ENCODE peak calls at places on chromosomes 6 and 20, in eight cellular contexts. One of them, this sample, is unnamed.

GRCh38 chr6:69005194-69005593 is 370.1 kb downstream of the ADGRB3 start:
- DNase-seq in activated naive CD8-positive, alpha-beta T cell treated with anti-CD3 and anti-CD28 coated beads for 36 hours: no peak
- DNase-seq in stimulated activated CD4-positive, alpha-beta T cell treated with anti-CD3 and anti-CD28 coated beads, Interleukin-1b, Interleukin-23, amount 100 ng/mL, for 1 hour: no peak
- DNase-seq in naive B cell: no peak
- DNase-seq in NCI-H2029: no peak
- DNase-seq in HFF-Myc: no peak
- DNase-seq in stimulated activated naive CD4-positive, alpha-beta T cell: no peak
- DNase-seq in midbrain: no peak
- DNase-seq in this sample: no peak

GRCh38 chr20:17531537-17532025 is 402 bp upstream of the BFSP1 start:
- DNase-seq in midbrain: no peak
- DNase-seq in stimulated activated CD4-positive, alpha-beta T cell treated with anti-CD3 and anti-CD28 coated beads, Interleukin-1b, Interleukin-23, amount 100 ng/mL, for 1 hour: no peak
- DNase-seq in stimulated activated naive CD4-positive, alpha-beta T cell: no peak
- DNase-seq in NCI-H2029: no peak
- DNase-seq in naive B cell: no peak
- DNase-seq in activated naive CD8-positive, alpha-beta T cell treated with anti-CD3 and anti-CD28 coated beads for 36 hours: no peak
- DNase-seq in HFF-Myc: no peak
- DNase-seq in this sample: no peak

GRCh38 chr6:25138697-25139051 is 140.5 kb upstream of the CARMIL1 start:
- DNase-seq in stimulated activated naive CD4-positive, alpha-beta T cell: peak
- DNase-seq in NCI-H2029: no peak
- DNase-seq in stimulated activated CD4-positive, alpha-beta T cell treated with anti-CD3 and anti-CD28 coated beads, Interleukin-1b, Interleukin-23, amount 100 ng/mL, for 1 hour: no peak
- DNase-seq in naive B cell: no peak
- DNase-seq in activated naive CD8-positive, alpha-beta T cell treated with anti-CD3 and anti-CD28 coated beads for 36 hours: no peak
- DNase-seq in midbrain: no peak
- DNase-seq in HFF-Myc: no peak
- DNase-seq in this sample: peak

GRCh38 chr6:501891-502601 is 110.5 kb downstream of the IRF4 start:
- DNase-seq in stimulated activated CD4-positive, alpha-beta T cell treated with anti-CD3 and anti-CD28 coated beads, Interleukin-1b, Interleukin-23, amount 100 ng/mL, for 1 hour: peak
- DNase-seq in activated naive CD8-positive, alpha-beta T cell treated with anti-CD3 and anti-CD28 coated beads for 36 hours: peak
- DNase-seq in stimulated activated naive CD4-positive, alpha-beta T cell: peak
- DNase-seq in HFF-Myc: no peak
- DNase-seq in midbrain: no peak
- DNase-seq in NCI-H2029: no peak
- DNase-seq in naive B cell: no peak
- DNase-seq in this sample: no peak

GRCh38 chr6:159800141-159800865 is at the start of gene PNLDC1:
- DNase-seq in HFF-Myc: no peak
- DNase-seq in activated naive CD8-positive, alpha-beta T cell treated with anti-CD3 and anti-CD28 coated beads for 36 hours: no peak
- DNase-seq in naive B cell: no peak
- DNase-seq in midbrain: no peak
- DNase-seq in NCI-H2029: no peak
- DNase-seq in stimulated activated naive CD4-positive, alpha-beta T cell: no peak
- DNase-seq in stimulated activated CD4-positive, alpha-beta T cell treated with anti-CD3 and anti-CD28 coated beads, Interleukin-1b, Interleukin-23, amount 100 ng/mL, for 1 hour: no peak
- DNase-seq in this sample: no peak

GRCh38 chr20:53945478-53945877 is 124.9 kb downstream of the BCAS1 start:
- DNase-seq in naive B cell: no peak
- DNase-seq in midbrain: no peak
- DNase-seq in stimulated activated CD4-positive, alpha-beta T cell treated with anti-CD3 and anti-CD28 coated beads, Interleukin-1b, Interleukin-23, amount 100 ng/mL, for 1 hour: no peak
- DNase-seq in NCI-H2029: no peak
- DNase-seq in activated naive CD8-positive, alpha-beta T cell treated with anti-CD3 and anti-CD28 coated beads for 36 hours: no peak
- DNase-seq in HFF-Myc: no peak
- DNase-seq in stimulated activated naive CD4-positive, alpha-beta T cell: no peak
- DNase-seq in this sample: no peak

GRCh38 chr6:113381957-113382356 is 475.2 kb upstream of the MARCKS start:
- DNase-seq in NCI-H2029: peak
- DNase-seq in naive B cell: peak
- DNase-seq in HFF-Myc: peak
- DNase-seq in activated naive CD8-positive, alpha-beta T cell treated with anti-CD3 and anti-CD28 coated beads for 36 hours: no peak
- DNase-seq in midbrain: no peak
- DNase-seq in stimulated activated naive CD4-positive, alpha-beta T cell: no peak
- DNase-seq in stimulated activated CD4-positive, alpha-beta T cell treated with anti-CD3 and anti-CD28 coated beads, Interleukin-1b, Interleukin-23, amount 100 ng/mL, for 1 hour: no peak
- DNase-seq in this sample: peak

GRCh38 chr20:54043044-54043967 is 27.1 kb downstream of the BCAS1 start:
- DNase-seq in midbrain: no peak
- DNase-seq in stimulated activated CD4-positive, alpha-beta T cell treated with anti-CD3 and anti-CD28 coated beads, Interleukin-1b, Interleukin-23, amount 100 ng/mL, for 1 hour: no peak
- DNase-seq in naive B cell: no peak
- DNase-seq in stimulated activated naive CD4-positive, alpha-beta T cell: no peak
- DNase-seq in HFF-Myc: peak
- DNase-seq in activated naive CD8-positive, alpha-beta T cell treated with anti-CD3 and anti-CD28 coated beads for 36 hours: no peak
- DNase-seq in NCI-H2029: no peak
- DNase-seq in this sample: peak

GRCh38 chr6:104784884-104785283 is 74.8 kb downstream of the HACE1 start:
- DNase-seq in HFF-Myc: peak
- DNase-seq in stimulated activated naive CD4-positive, alpha-beta T cell: no peak
- DNase-seq in midbrain: no peak
- DNase-seq in NCI-H2029: no peak
- DNase-seq in naive B cell: no peak
- DNase-seq in stimulated activated CD4-positive, alpha-beta T cell treated with anti-CD3 and anti-CD28 coated beads, Interleukin-1b, Interleukin-23, amount 100 ng/mL, for 1 hour: no peak
- DNase-seq in activated naive CD8-positive, alpha-beta T cell treated with anti-CD3 and anti-CD28 coated beads for 36 hours: no peak
- DNase-seq in this sample: no peak

GRCh38 chr6:21742238-21742660 is 148.7 kb downstream of the SOX4 start:
- DNase-seq in midbrain: no peak
- DNase-seq in HFF-Myc: peak
- DNase-seq in stimulated activated naive CD4-positive, alpha-beta T cell: no peak
- DNase-seq in NCI-H2029: peak
- DNase-seq in stimulated activated CD4-positive, alpha-beta T cell treated with anti-CD3 and anti-CD28 coated beads, Interleukin-1b, Interleukin-23, amount 100 ng/mL, for 1 hour: no peak
- DNase-seq in activated naive CD8-positive, alpha-beta T cell treated with anti-CD3 and anti-CD28 coated beads for 36 hours: no peak
- DNase-seq in naive B cell: no peak
- DNase-seq in this sample: peak

GRCh38 chr6:90184334-90185298 is 112.0 kb downstream of the BACH2 start:
- DNase-seq in NCI-H2029: peak
- DNase-seq in HFF-Myc: no peak
- DNase-seq in stimulated activated CD4-positive, alpha-beta T cell treated with anti-CD3 and anti-CD28 coated beads, Interleukin-1b, Interleukin-23, amount 100 ng/mL, for 1 hour: no peak
- DNase-seq in naive B cell: no peak
- DNase-seq in stimulated activated naive CD4-positive, alpha-beta T cell: peak
- DNase-seq in activated naive CD8-positive, alpha-beta T cell treated with anti-CD3 and anti-CD28 coated beads for 36 hours: no peak
- DNase-seq in midbrain: no peak
- DNase-seq in this sample: peak

GRCh38 chr6:81856872-81857271 is 104.4 kb upstream of the TENT5A start:
- DNase-seq in stimulated activated naive CD4-positive, alpha-beta T cell: no peak
- DNase-seq in midbrain: no peak
- DNase-seq in activated naive CD8-positive, alpha-beta T cell treated with anti-CD3 and anti-CD28 coated beads for 36 hours: no peak
- DNase-seq in stimulated activated CD4-positive, alpha-beta T cell treated with anti-CD3 and anti-CD28 coated beads, Interleukin-1b, Interleukin-23, amount 100 ng/mL, for 1 hour: no peak
- DNase-seq in naive B cell: no peak
- DNase-seq in NCI-H2029: no peak
- DNase-seq in HFF-Myc: no peak
- DNase-seq in this sample: no peak

GRCh38 chr6:132669690-132670291 is 10.8 kb upstream of the TAAR1 start:
- DNase-seq in naive B cell: peak
- DNase-seq in midbrain: peak
- DNase-seq in activated naive CD8-positive, alpha-beta T cell treated with anti-CD3 and anti-CD28 coated beads for 36 hours: no peak
- DNase-seq in HFF-Myc: peak
- DNase-seq in stimulated activated CD4-positive, alpha-beta T cell treated with anti-CD3 and anti-CD28 coated beads, Interleukin-1b, Interleukin-23, amount 100 ng/mL, for 1 hour: no peak
- DNase-seq in NCI-H2029: peak
- DNase-seq in stimulated activated naive CD4-positive, alpha-beta T cell: peak
- DNase-seq in this sample: peak

GRCh38 chr20:8082999-8083398 is 49.1 kb upstream of the PLCB1 start:
- DNase-seq in HFF-Myc: no peak
- DNase-seq in NCI-H2029: no peak
- DNase-seq in stimulated activated CD4-positive, alpha-beta T cell treated with anti-CD3 and anti-CD28 coated beads, Interleukin-1b, Interleukin-23, amount 100 ng/mL, for 1 hour: no peak
- DNase-seq in naive B cell: no peak
- DNase-seq in activated naive CD8-positive, alpha-beta T cell treated with anti-CD3 and anti-CD28 coated beads for 36 hours: no peak
- DNase-seq in stimulated activated naive CD4-positive, alpha-beta T cell: no peak
- DNase-seq in midbrain: no peak
- DNase-seq in this sample: no peak

GRCh38 chr6:151241853-151242252 is 2.1 kb downstream of the AKAP12 start:
- DNase-seq in NCI-H2029: no peak
- DNase-seq in stimulated activated CD4-positive, alpha-beta T cell treated with anti-CD3 and anti-CD28 coated beads, Interleukin-1b, Interleukin-23, amount 100 ng/mL, for 1 hour: no peak
- DNase-seq in stimulated activated naive CD4-positive, alpha-beta T cell: no peak
- DNase-seq in HFF-Myc: no peak
- DNase-seq in activated naive CD8-positive, alpha-beta T cell treated with anti-CD3 and anti-CD28 coated beads for 36 hours: no peak
- DNase-seq in naive B cell: no peak
- DNase-seq in midbrain: no peak
- DNase-seq in this sample: no peak